ENCODE peak calls at places on chromosome 2, in four cellular contexts. I is heart left ventricle, P is cardiac fibroblast, C is GM20000. D is an unnamed sample.
A peak's percentile ranks its signal among the peaks of the same experiment; 100 is the strongest.

GRCh38 chr2:164840930-164841718 is 499 bp downstream of the COBLL1 start:
- DNase-seq in I (peak; percentile 88), P (peak; percentile 75), C (peak; percentile 59), D (peak; percentile 78)

GRCh38 chr2:120881981-120882788 is 146.5 kb downstream of the GLI2 start:
- DNase-seq in P (no peak), C (no peak), I (no peak), D (no peak)

GRCh38 chr2:219916261-219916660 is 288.8 kb downstream of the SLC4A3 start:
- DNase-seq in P (no peak), I (no peak), C (no peak), D (no peak)

GRCh38 chr2:28469304-28469703 is 26.6 kb upstream of the PLB1 start:
- DNase-seq in I (no peak), P (peak; percentile 76), C (no peak), D (no peak)

GRCh38 chr2:43178602-43179542 is 47.5 kb downstream of the ZFP36L2 start:
- DNase-seq in I (peak; percentile 85), C (no peak), P (peak; percentile 86), D (peak; percentile 90)

GRCh38 chr2:164205347-164205746 is 415.9 kb downstream of the GRB14 start:
- DNase-seq in P (peak; percentile 71), I (no peak), C (no peak), D (no peak)

GRCh38 chr2:219182331-219183150 is 4.5 kb downstream of the RETREG2 start:
- DNase-seq in I (no peak), P (no peak), C (no peak), D (no peak)

GRCh38 chr2:73823916-73824523 is 4.7 kb upstream of the STAMBP start:
- DNase-seq in I (no peak), P (peak; percentile 92), C (peak; percentile 68), D (no peak)

GRCh38 chr2:220753486-220753885 is 818.6 kb downstream of the EPHA4 start:
- DNase-seq in P (no peak), I (no peak), C (no peak), D (no peak)

GRCh38 chr2:110725859-110726258 is 6.5 kb upstream of the ACOXL start:
- DNase-seq in P (no peak), C (no peak), I (no peak), D (no peak)

GRCh38 chr2:54471221-54471711 is 15.1 kb downstream of the SPTBN1 start:
- DNase-seq in P (peak; percentile 77), I (no peak), C (no peak), D (peak; percentile 80)

GRCh38 chr2:218908721-218909619 is 28.3 kb downstream of the WNT10A start:
- DNase-seq in I (peak; percentile 92), P (peak; percentile 88), C (peak; percentile 89), D (peak; percentile 81)

GRCh38 chr2:71455741-71456569 is 2.6 kb downstream of the DYSF start:
- DNase-seq in I (peak; percentile 66), C (peak; percentile 6), P (peak; percentile 50), D (peak; percentile 42)

GRCh38 chr2:241417626-241418025 is 61.5 kb downstream of the FARP2 start:
- DNase-seq in C (no peak), I (no peak), P (no peak), D (no peak)

GRCh38 chr2:234412726-234413125 is 84.2 kb downstream of the ARL4C start:
- DNase-seq in P (peak; percentile 50), I (no peak), C (no peak), D (peak; percentile 81)

GRCh38 chr2:64018715-64019082 is 529 bp downstream of the VPS54 start:
- DNase-seq in P (peak; percentile 53), I (peak; percentile 81), C (no peak), D (no peak)

GRCh38 chr2:172472441-172473051 is 45.2 kb downstream of the ITGA6 start:
- DNase-seq in C (no peak), I (no peak), P (no peak), D (no peak)

GRCh38 chr2:78992807-78993517 is 32.5 kb upstream of the REG3G start:
- DNase-seq in P (no peak), I (no peak), C (no peak), D (no peak)

GRCh38 chr2:196274387-196274809 is 103.0 kb upstream of the STK17B start:
- DNase-seq in C (peak; percentile 16), I (no peak), P (peak; percentile 71), D (peak; percentile 30)

GRCh38 chr2:223944704-223945531 is at the start of gene WDFY1:
- DNase-seq in P (peak; percentile 86), I (peak; percentile 96), C (peak; percentile 95), D (peak; percentile 92)

GRCh38 chr2:69566669-69567068 is 76.9 kb downstream of the AAK1 start:
- DNase-seq in P (no peak), I (no peak), C (no peak), D (no peak)

GRCh38 chr2:224958466-224958857 is 83.8 kb downstream of the DOCK10 start:
- DNase-seq in P (no peak), I (no peak), C (no peak), D (no peak)

GRCh38 chr2:102620367-102620766 is 1.0 kb downstream of the SLC9A2 start:
- DNase-seq in C (no peak), P (no peak), I (no peak), D (no peak)

D was measured in NCI-H226.